ENCODE peak calls at places on chromosomes 12 and 14, in nine cellular contexts. P, E, K, G, Y, L, D, I and S are unnamed samples.
A peak's percentile ranks its signal among the peaks of the same experiment; 100 is the strongest.

GRCh38 chr12:112130461-112130998 is 5.2 kb downstream of the TRAFD1 start:
- DNase-seq in G (no peak), I (no peak), D (no peak), Y (no peak), P (no peak), K (no peak), E (no peak), L (peak; percentile 46), S (no peak)

GRCh38 chr12:11648514-11649412 is 711 bp upstream of the ETV6 start:
- DNase-seq in Y (peak; percentile 90), G (peak; percentile 40), L (peak; percentile 83), E (peak; percentile 68), I (peak; percentile 71), P (no peak), K (peak; percentile 52), D (no peak), S (peak; percentile 58)

GRCh38 chr14:85702937-85703336 is 173.0 kb downstream of the FLRT2 start:
- DNase-seq in E (no peak), P (no peak), I (no peak), G (no peak), K (no peak), Y (no peak), D (no peak), L (peak; percentile 8), S (no peak)

GRCh38 chr14:32167907-32168306 is 33.9 kb upstream of the RNU6-7 start:
- DNase-seq in L (no peak), I (no peak), G (no peak), D (no peak), E (no peak), K (no peak), P (no peak), Y (peak; percentile 58), S (no peak)

GRCh38 chr14:39230416-39230815 is 3.3 kb upstream of the MIA2 start:
- DNase-seq in Y (no peak), K (no peak), E (no peak), D (no peak), G (no peak), L (no peak), I (no peak), P (no peak), S (no peak)

GRCh38 chr12:2722806-2723205 is 72.0 kb upstream of the FKBP4 start:
- DNase-seq in L (no peak), P (no peak), E (no peak), Y (peak; percentile 64), K (no peak), G (no peak), I (no peak), D (no peak), S (no peak)

GRCh38 chr14:88802596-88802995 is 9.8 kb upstream of the EML5 start:
- DNase-seq in L (no peak), D (no peak), I (no peak), E (no peak), P (no peak), G (no peak), K (no peak), Y (no peak), S (no peak)

GRCh38 chr12:78385541-78385940 is 479.0 kb upstream of the SYT1 start:
- DNase-seq in Y (no peak), P (no peak), I (no peak), E (no peak), K (no peak), G (no peak), D (no peak), L (no peak), S (no peak)

GRCh38 chr14:104870368-104871144 is 5.5 kb downstream of the CEP170B start:
- DNase-seq in D (no peak), K (peak; percentile 21), L (no peak), P (no peak), E (no peak), Y (no peak), I (no peak), G (no peak), S (no peak)

GRCh38 chr12:95815635-95816212 is 25.2 kb upstream of the NTN4 start:
- DNase-seq in K (no peak), L (peak; percentile 26), I (no peak), Y (peak; percentile 30), D (no peak), E (peak; percentile 8), P (no peak), G (peak; percentile 16), S (no peak)

GRCh38 chr12:62005615-62006014 is 254.6 kb upstream of the USP15 start:
- DNase-seq in K (no peak), E (no peak), L (no peak), G (no peak), Y (no peak), P (no peak), D (no peak), I (no peak), S (no peak)

GRCh38 chr14:36271939-36272907 is 48.2 kb downstream of the MBIP start:
- DNase-seq in K (no peak), G (no peak), L (no peak), P (no peak), Y (peak; percentile 52), I (no peak), D (no peak), E (no peak), S (peak; percentile 55)

GRCh38 chr14:22520235-22520634 is 68.8 kb downstream of the DAD1 start:
- DNase-seq in K (no peak), Y (peak; percentile 42), E (no peak), P (no peak), L (no peak), G (no peak), I (peak; percentile 63), D (no peak), S (no peak)

GRCh38 chr12:92898755-92899154 is 30.3 kb downstream of the EEA1 start:
- DNase-seq in K (no peak), L (no peak), G (no peak), D (no peak), P (no peak), I (no peak), E (no peak), Y (peak; percentile 56), S (no peak)

GRCh38 chr14:99231850-99232401 is 40.1 kb downstream of the BCL11B start:
- DNase-seq in K (no peak), I (no peak), E (no peak), L (peak; percentile 82), G (no peak), Y (no peak), P (no peak), D (no peak), S (no peak)

GRCh38 chr14:90850487-90850886 is 34.3 kb upstream of the TTC7B start:
- DNase-seq in D (no peak), P (no peak), E (no peak), G (no peak), K (no peak), I (no peak), Y (peak; percentile 44), L (no peak), S (no peak)

GRCh38 chr12:72017054-72017651 is 78.5 kb downstream of the TPH2 start:
- DNase-seq in E (peak; percentile 95), L (peak; percentile 83), I (peak; percentile 74), D (no peak), P (peak; percentile 26), G (peak; percentile 82), K (peak; percentile 19), Y (peak; percentile 74), S (peak; percentile 65)

GRCh38 chr12:49880756-49881390 is 22.8 kb downstream of the FAIM2 start:
- DNase-seq in E (no peak), L (no peak), D (no peak), P (no peak), Y (no peak), K (no peak), G (no peak), I (no peak), S (no peak)

GRCh38 chr12:106134294-106134949 is 4.3 kb downstream of the NUAK1 start:
- DNase-seq in D (no peak), P (no peak), E (no peak), Y (no peak), G (no peak), L (no peak), I (no peak), K (no peak), S (no peak)

GRCh38 chr12:114744696-114745095 is 60.7 kb upstream of the TBX3 start:
- DNase-seq in Y (no peak), D (no peak), P (no peak), G (no peak), K (no peak), E (no peak), L (peak; percentile 72), I (no peak), S (no peak)

GRCh38 chr12:123546281-123546680 is 12.8 kb upstream of the RILPL1 start:
- DNase-seq in D (no peak), G (no peak), Y (peak; percentile 54), E (no peak), P (no peak), I (no peak), K (no peak), L (no peak), S (no peak)

GRCh38 chr14:29216774-29217232 is 450.2 kb downstream of the FOXG1 start:
- DNase-seq in P (no peak), I (no peak), Y (no peak), E (no peak), L (no peak), D (no peak), K (no peak), G (peak; percentile 98), S (peak; percentile 97)

GRCh38 chr12:53046655-53047220 is 3.1 kb upstream of the TNS2 start:
- DNase-seq in E (peak; percentile 77), K (peak; percentile 16), Y (peak; percentile 68), I (no peak), G (peak; percentile 74), D (no peak), L (no peak), P (peak; percentile 64), S (no peak)

GRCh38 chr14:60777856-60778578 is 43.5 kb downstream of the MNAT1 start:
- DNase-seq in K (no peak), L (no peak), D (no peak), E (no peak), P (peak; percentile 83), I (peak; percentile 37), Y (peak; percentile 72), G (no peak), S (no peak)

GRCh38 chr12:51326762-51327439 is 2.9 kb upstream of the BIN2 start:
- DNase-seq in G (no peak), K (no peak), D (no peak), E (peak; percentile 5), Y (peak; percentile 61), L (no peak), I (no peak), P (peak; percentile 26), S (no peak)

GRCh38 chr14:74953686-74954085 is 1.7 kb downstream of the PGF start:
- DNase-seq in L (no peak), D (no peak), Y (no peak), G (no peak), E (no peak), P (no peak), K (no peak), I (no peak), S (no peak)